ENCODE peak calls at places on chromosomes 13 and 19, in ten cellular contexts. Q is spleen, L is epithelial cell of esophagus, O is adrenal gland, A is mucosa of descending colon, N is GM12865, R is AG09309, J is lung, T is uterus, F is GM12878. Y is an unnamed sample.

GRCh38 chr13:21670006-21670882 is 629 bp upstream of the FGF9 start:
- DNase-seq in Q (peak; percentile 90), L (peak; percentile 58), O (peak; percentile 71), A (peak; percentile 76), N (peak; percentile 82), R (no peak), J (no peak), T (peak; percentile 57), F (no peak), Y (peak; percentile 37)

GRCh38 chr19:39409207-39409885 is 2.7 kb downstream of the ZFP36 start:
- DNase-seq in Q (peak; percentile 98), L (peak; percentile 98), O (peak; percentile 84), A (peak; percentile 98), N (peak; percentile 88), R (no peak), J (peak; percentile 95), T (peak; percentile 95), F (no peak), Y (peak; percentile 81)

GRCh38 chr19:10069046-10069445 is 17.1 kb upstream of the SHFL start:
- DNase-seq in Q (no peak), L (peak; percentile 40), O (peak; percentile 35), A (no peak), N (no peak), R (no peak), J (no peak), T (no peak), F (no peak), Y (no peak)

GRCh38 chr19:18203408-18203862 is 407 bp downstream of the RAB3A start:
- DNase-seq in Q (peak; percentile 93), L (no peak), O (peak; percentile 76), A (peak; percentile 86), N (peak; percentile 60), R (no peak), J (no peak), T (no peak), F (no peak), Y (no peak)

GRCh38 chr13:73991884-73992283 is 142.3 kb downstream of the KLF12 start:
- DNase-seq in Q (no peak), L (no peak), O (no peak), A (no peak), N (no peak), R (no peak), J (no peak), T (no peak), F (no peak), Y (no peak)

GRCh38 chr19:752652-753517 is 2.0 kb downstream of the MISP start:
- DNase-seq in Q (no peak), L (peak; percentile 92), O (no peak), A (peak; percentile 94), N (no peak), R (peak; percentile 60), J (peak; percentile 64), T (peak; percentile 65), F (no peak), Y (peak; percentile 91)

GRCh38 chr13:94548382-94549240 is 47.3 kb downstream of the TGDS start:
- DNase-seq in Q (peak; percentile 91), L (peak; percentile 30), O (peak; percentile 46), A (peak; percentile 71), N (no peak), R (peak; percentile 7), J (no peak), T (peak; percentile 53), F (peak; percentile 8), Y (peak; percentile 55)

GRCh38 chr19:9967326-9967725 is 31.0 kb upstream of the OLFM2 start:
- DNase-seq in Q (no peak), L (no peak), O (no peak), A (no peak), N (no peak), R (no peak), J (no peak), T (no peak), F (no peak), Y (peak; percentile 34)

GRCh38 chr13:71634605-71635443 is 232.2 kb downstream of the DACH1 start:
- DNase-seq in Q (no peak), L (no peak), O (no peak), A (no peak), N (no peak), R (no peak), J (no peak), T (no peak), F (no peak), Y (peak; percentile 18)

GRCh38 chr19:52778811-52779210 is 7.8 kb downstream of the ZNF600 start:
- DNase-seq in Q (no peak), L (no peak), O (no peak), A (no peak), N (peak; percentile 11), R (no peak), J (no peak), T (no peak), F (peak; percentile 5), Y (peak; percentile 22)

GRCh38 chr19:55196803-55197202 is 12.5 kb downstream of the PTPRH start:
- DNase-seq in Q (no peak), L (no peak), O (no peak), A (no peak), N (no peak), R (no peak), J (no peak), T (no peak), F (no peak), Y (no peak)

GRCh38 chr13:46178821-46179220 is 3.2 kb downstream of the LCP1 start:
- DNase-seq in Q (no peak), L (no peak), O (no peak), A (no peak), N (no peak), R (no peak), J (no peak), T (no peak), F (no peak), Y (no peak)
- H3K4me3 ChIP-seq in Q (peak overlapping the region; percentile 49), L (no peak overlapping the region), O (no peak overlapping the region), A (no peak overlapping the region), N (peak overlapping the region; percentile 95), R (no peak overlapping the region), J (no peak overlapping the region), T (no peak overlapping the region), F (peak overlapping the region; percentile 72), Y (no peak overlapping the region)

GRCh38 chr13:45445053-45445452 is 19.7 kb upstream of the COG3 start:
- DNase-seq in Q (no peak), L (no peak), O (no peak), A (no peak), N (no peak), R (no peak), J (no peak), T (no peak), F (no peak), Y (no peak)

GRCh38 chr13:45439000-45439399 is 20.8 kb upstream of the SLC25A30 start:
- DNase-seq in Q (no peak), L (no peak), O (no peak), A (no peak), N (peak; percentile 54), R (no peak), J (no peak), T (no peak), F (peak; percentile 28), Y (no peak)

GRCh38 chr13:45439781-45440462 is 21.7 kb upstream of the SLC25A30 start:
- DNase-seq in Q (no peak), L (no peak), O (no peak), A (no peak), N (no peak), R (no peak), J (no peak), T (no peak), F (no peak), Y (peak; percentile 29)

GRCh38 chr13:45446181-45446580 is 18.6 kb upstream of the COG3 start:
- DNase-seq in Q (no peak), L (peak; percentile 32), O (no peak), A (no peak), N (no peak), R (peak; percentile 40), J (no peak), T (no peak), F (no peak), Y (peak; percentile 76)

DNA sequence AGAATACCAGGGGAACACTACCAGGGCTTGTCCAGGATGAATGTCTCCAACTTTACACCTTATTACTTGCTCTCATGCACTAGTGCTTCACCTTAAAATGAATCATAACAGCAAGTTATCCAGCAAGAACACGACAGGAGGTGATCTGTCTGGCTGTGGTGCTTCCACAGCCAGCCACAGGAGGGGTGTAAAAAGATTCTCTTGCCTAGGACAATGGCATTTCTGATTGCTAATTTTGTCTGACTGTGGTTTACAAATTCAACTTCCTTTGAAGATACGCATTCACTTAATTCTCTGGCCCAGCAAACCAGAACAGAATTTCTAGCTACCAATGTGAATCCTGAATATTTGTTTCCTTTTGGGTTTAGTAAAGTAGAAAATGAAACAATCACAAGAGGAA is 23.1 kb upstream of the COG3 start:
- DNase-seq in Q (no peak), L (peak; percentile 70), O (no peak), A (no peak), N (peak; percentile 71), R (no peak), J (no peak), T (no peak), F (peak; percentile 60), Y (peak; percentile 76)
- TF ChIP-seq CTCF in Q (peak; percentile 19), L (peak; percentile 57), O (peak; percentile 51), A (no peak), N (peak; percentile 23), R (peak; percentile 35), J (no peak), T (no peak), F (peak; percentile 39), Y (peak; percentile 64)

DNA sequence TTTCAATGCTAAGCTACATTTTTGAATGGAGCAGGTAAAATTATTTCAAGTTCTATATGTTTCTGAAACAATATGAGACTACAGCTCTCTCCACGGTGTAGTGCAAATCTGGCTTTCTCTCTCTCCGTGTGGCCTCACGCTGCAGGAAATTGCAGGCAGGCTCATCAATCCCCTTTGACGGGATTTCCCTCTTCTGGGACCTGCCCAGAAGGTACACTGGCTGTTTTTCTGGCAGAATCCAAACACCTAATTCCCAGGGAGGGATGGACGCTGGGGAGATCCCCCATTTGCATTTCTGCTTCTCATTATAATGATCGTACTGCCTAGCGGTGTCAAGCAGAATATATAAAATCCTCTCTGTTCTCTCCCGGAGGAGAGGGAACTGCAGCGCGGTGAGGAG is 493.9 kb downstream of the LIG4 start:
- DNase-seq in Q (no peak), L (no peak), O (no peak), A (no peak), N (no peak), R (no peak), J (no peak), T (no peak), F (no peak), Y (peak; percentile 7)
- H3K4me3 ChIP-seq in Q (no peak overlapping the region), L (no peak overlapping the region), O (no peak overlapping the region), A (no peak overlapping the region), N (no peak overlapping the region), R (no peak overlapping the region), J (no peak overlapping the region), T (no peak overlapping the region), F (no peak overlapping the region), Y (peak overlapping the region; percentile 49)

DNA sequence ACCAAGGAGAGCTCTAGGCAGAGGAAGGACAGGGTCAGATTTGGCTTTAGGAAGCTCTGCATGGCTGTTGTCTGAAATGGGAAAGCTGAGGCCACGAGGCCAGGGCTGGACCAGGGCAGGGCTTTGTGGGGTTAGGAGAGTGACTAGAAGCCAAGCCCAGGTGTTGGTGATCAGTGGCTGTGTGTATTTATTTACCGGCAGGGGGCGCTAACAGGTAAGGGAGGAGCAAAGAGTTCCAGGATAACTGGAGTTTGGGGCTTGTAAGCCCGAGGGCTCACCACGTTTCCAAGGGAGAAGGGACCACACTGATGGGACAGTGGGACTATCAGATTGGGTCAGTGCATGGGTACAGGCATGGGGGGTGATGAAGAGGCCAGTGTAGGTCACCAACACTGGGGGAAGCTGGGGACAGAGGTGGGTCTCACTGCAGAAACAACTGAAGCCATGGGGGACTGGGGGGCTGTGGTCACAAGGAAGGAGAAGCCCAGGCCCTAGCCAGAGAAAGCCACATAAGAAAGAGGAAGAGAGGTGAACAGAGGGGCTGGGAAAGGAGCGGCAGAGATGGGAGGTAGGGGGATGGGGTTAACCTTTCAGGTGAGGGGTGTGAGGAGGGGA is 3.9 kb downstream of the TMEM147 start:
- DNase-seq in Q (no peak), L (peak; percentile 79), O (peak; percentile 67), A (no peak), N (peak; percentile 78), R (peak; percentile 10), J (peak; percentile 67), T (peak; percentile 35), F (no peak), Y (peak; percentile 75)
- TF ChIP-seq CTCF in Q (peak; percentile 77), L (peak; percentile 76), O (peak; percentile 76), A (peak; percentile 52), N (peak; percentile 68), R (peak; percentile 80), J (peak; percentile 58), T (peak; percentile 56), F (peak; percentile 65), Y (peak; percentile 83)